ENCODE peak calls at places on chromosomes 3 and 15, in four cellular contexts. One of them, this sample, is unnamed.

GRCh38 chr3:39528844-39529243 is 61.4 kb downstream of the MOBP start:
- DNase-seq in hypothalamus: no peak
- DNase-seq in endothelial cell: no peak
- DNase-seq in frontal cortex: no peak
- DNase-seq in this sample: no peak

GRCh38 chr3:86787091-86787490 is 203.9 kb downstream of the VGLL3 start:
- DNase-seq in hypothalamus: no peak
- DNase-seq in endothelial cell: no peak
- DNase-seq in frontal cortex: no peak
- DNase-seq in this sample: no peak

GRCh38 chr3:8020459-8020858 is 481.2 kb upstream of the LMCD1 start:
- DNase-seq in endothelial cell: no peak
- DNase-seq in hypothalamus: no peak
- DNase-seq in frontal cortex: no peak
- DNase-seq in this sample: no peak

GRCh38 chr3:39707314-39707909 is 102.0 kb upstream of the MYRIP start:
- DNase-seq in frontal cortex: no peak
- DNase-seq in endothelial cell: peak; percentile 26
- DNase-seq in hypothalamus: no peak
- DNase-seq in this sample: no peak

GRCh38 chr3:20125912-20126311 is 60.1 kb downstream of the SGO1 start:
- DNase-seq in hypothalamus: no peak
- DNase-seq in endothelial cell: no peak
- DNase-seq in frontal cortex: no peak
- DNase-seq in this sample: no peak

GRCh38 chr15:99366013-99366412 is 114.7 kb downstream of the LRRC28 start:
- DNase-seq in frontal cortex: no peak
- DNase-seq in hypothalamus: no peak
- DNase-seq in endothelial cell: no peak
- DNase-seq in this sample: no peak

GRCh38 chr15:49619226-49619625 is 1.4 kb downstream of the FAM227B start:
- DNase-seq in hypothalamus: no peak
- DNase-seq in frontal cortex: no peak
- DNase-seq in endothelial cell: no peak
- DNase-seq in this sample: no peak

GRCh38 chr3:30288830-30289229 is 317.6 kb upstream of the TGFBR2 start:
- DNase-seq in frontal cortex: no peak
- DNase-seq in hypothalamus: no peak
- DNase-seq in endothelial cell: no peak
- DNase-seq in this sample: no peak

GRCh38 chr15:51672100-51672731 is 9.1 kb upstream of the SCG3 start:
- DNase-seq in hypothalamus: no peak
- DNase-seq in endothelial cell: no peak
- DNase-seq in frontal cortex: no peak
- DNase-seq in this sample: no peak

GRCh38 chr15:66800584-66801235 is 98.7 kb downstream of the SMAD6 start:
- DNase-seq in frontal cortex: no peak
- DNase-seq in hypothalamus: no peak
- DNase-seq in endothelial cell: no peak
- DNase-seq in this sample: no peak

GRCh38 chr3:29176501-29176900 is 104.4 kb upstream of the RBMS3 start:
- DNase-seq in frontal cortex: no peak
- DNase-seq in endothelial cell: no peak
- DNase-seq in hypothalamus: no peak
- DNase-seq in this sample: no peak

GRCh38 chr3:117526485-117527079 is 817.0 kb downstream of the TUSC7 start:
- DNase-seq in hypothalamus: no peak
- DNase-seq in frontal cortex: no peak
- DNase-seq in endothelial cell: peak; percentile 49
- DNase-seq in this sample: no peak

GRCh38 chr3:98680723-98681122 is 82.4 kb upstream of the ST3GAL6 start:
- DNase-seq in endothelial cell: no peak
- DNase-seq in frontal cortex: no peak
- DNase-seq in hypothalamus: no peak
- DNase-seq in this sample: no peak

GRCh38 chr15:85869124-85869523 is 74.4 kb upstream of the KLHL25 start:
- DNase-seq in hypothalamus: no peak
- DNase-seq in frontal cortex: no peak
- DNase-seq in endothelial cell: no peak
- DNase-seq in this sample: no peak

GRCh38 chr3:190346541-190346940 is 24.3 kb upstream of the CLDN1 start:
- DNase-seq in frontal cortex: no peak
- DNase-seq in hypothalamus: no peak
- DNase-seq in endothelial cell: no peak
- DNase-seq in this sample: no peak

GRCh38 chr15:89845305-89845893 is 30.7 kb upstream of the ANPEP start:
- DNase-seq in hypothalamus: no peak
- DNase-seq in endothelial cell: no peak
- DNase-seq in frontal cortex: no peak
- DNase-seq in this sample: no peak

GRCh38 chr3:52688266-52688665 is 2.4 kb downstream of the GNL3 start:
- DNase-seq in hypothalamus: no peak
- DNase-seq in frontal cortex: no peak
- DNase-seq in endothelial cell: no peak
- DNase-seq in this sample: no peak